ENCODE peak calls at places on chromosome 6, in five cellular contexts. V, F, A, H and D are unnamed samples.

GRCh38 chr6:2899596-2899995 is 3.5 kb downstream of the SERPINB9 start:
- DNase-seq in V (no peak), F (no peak), A (peak), H (no peak), D (no peak)

GRCh38 chr6:159761135-159761872 is 541 bp upstream of the ACAT2 start:
- DNase-seq in V (no peak), F (no peak), A (peak), H (peak), D (peak)

GRCh38 chr6:33070909-33071308 is 2.5 kb downstream of the HLA-DPA1 start:
- DNase-seq in V (no peak), F (no peak), A (no peak), H (no peak), D (no peak)

GRCh38 chr6:1834641-1835516 is 225.2 kb downstream of the FOXC1 start:
- DNase-seq in V (no peak), F (no peak), A (no peak), H (no peak), D (no peak)

GRCh38 chr6:3001773-3002293 is 2.1 kb downstream of the NQO2 start:
- DNase-seq in V (peak), F (peak), A (peak), H (peak), D (no peak)

GRCh38 chr6:96542702-96543101 is 20.2 kb upstream of the FHL5 start:
- DNase-seq in V (peak), F (peak), A (no peak), H (no peak), D (no peak)

GRCh38 chr6:19538086-19538485 is 299.1 kb upstream of the ID4 start:
- DNase-seq in V (no peak), F (no peak), A (no peak), H (no peak), D (peak)

GRCh38 chr6:111842271-111842822 is 30.9 kb downstream of the FYN start:
- DNase-seq in V (no peak), F (no peak), A (no peak), H (no peak), D (no peak)

GRCh38 chr6:63634630-63635029 is 972 bp upstream of the PHF3 start:
- DNase-seq in V (peak), F (no peak), A (no peak), H (no peak), D (no peak)